ENCODE peak calls at places on chromosomes 3 and 15, in seven cellular contexts. One of them, this sample, is unnamed.

GRCh38 chr15:70252056-70252935 is 154.6 kb upstream of the TLE3 start:
- DNase-seq in RWPE1: peak
- DNase-seq in iPS-NIHi11: no peak
- DNase-seq in putamen: no peak
- DNase-seq in activated CD8-positive, alpha-beta T cell treated with anti-CD3 and anti-CD28 coated beads for 36 hours: no peak
- DNase-seq in T-helper 9 cell: no peak
- DNase-seq in kidney tubule cell: no peak
- DNase-seq in this sample: no peak

GRCh38 chr15:78210349-78210717 is 24.0 kb downstream of the ACSBG1 start:
- DNase-seq in RWPE1: no peak
- DNase-seq in iPS-NIHi11: no peak
- DNase-seq in putamen: no peak
- DNase-seq in activated CD8-positive, alpha-beta T cell treated with anti-CD3 and anti-CD28 coated beads for 36 hours: no peak
- DNase-seq in T-helper 9 cell: no peak
- DNase-seq in kidney tubule cell: no peak
- DNase-seq in this sample: no peak

GRCh38 chr15:87207945-87208580 is 1048.5 kb downstream of the NTRK3 start:
- DNase-seq in RWPE1: peak
- DNase-seq in iPS-NIHi11: no peak
- DNase-seq in putamen: no peak
- DNase-seq in activated CD8-positive, alpha-beta T cell treated with anti-CD3 and anti-CD28 coated beads for 36 hours: no peak
- DNase-seq in T-helper 9 cell: no peak
- DNase-seq in kidney tubule cell: peak
- DNase-seq in this sample: peak

GRCh38 chr15:73942751-73943270 is 16.5 kb downstream of the LOXL1 start:
- DNase-seq in RWPE1: no peak
- DNase-seq in iPS-NIHi11: no peak
- DNase-seq in putamen: no peak
- DNase-seq in activated CD8-positive, alpha-beta T cell treated with anti-CD3 and anti-CD28 coated beads for 36 hours: no peak
- DNase-seq in T-helper 9 cell: no peak
- DNase-seq in kidney tubule cell: no peak
- DNase-seq in this sample: no peak

GRCh38 chr3:13301295-13301987 is 118.7 kb downstream of the NUP210 start:
- DNase-seq in RWPE1: peak
- DNase-seq in iPS-NIHi11: peak
- DNase-seq in putamen: peak
- DNase-seq in activated CD8-positive, alpha-beta T cell treated with anti-CD3 and anti-CD28 coated beads for 36 hours: peak
- DNase-seq in T-helper 9 cell: no peak
- DNase-seq in kidney tubule cell: peak
- DNase-seq in this sample: peak

GRCh38 chr3:142027713-142028112 is 121.6 kb downstream of the TFDP2 start:
- DNase-seq in RWPE1: peak
- DNase-seq in iPS-NIHi11: peak
- DNase-seq in putamen: no peak
- DNase-seq in activated CD8-positive, alpha-beta T cell treated with anti-CD3 and anti-CD28 coated beads for 36 hours: peak
- DNase-seq in T-helper 9 cell: no peak
- DNase-seq in kidney tubule cell: peak
- DNase-seq in this sample: no peak

GRCh38 chr3:9110802-9111201 is 138.6 kb downstream of the SRGAP3 start:
- DNase-seq in RWPE1: no peak
- DNase-seq in iPS-NIHi11: no peak
- DNase-seq in putamen: no peak
- DNase-seq in activated CD8-positive, alpha-beta T cell treated with anti-CD3 and anti-CD28 coated beads for 36 hours: no peak
- DNase-seq in T-helper 9 cell: no peak
- DNase-seq in kidney tubule cell: no peak
- DNase-seq in this sample: no peak

GRCh38 chr3:126873416-126873815 is 109.5 kb upstream of the PLXNA1 start:
- DNase-seq in RWPE1: no peak
- DNase-seq in iPS-NIHi11: no peak
- DNase-seq in putamen: no peak
- DNase-seq in activated CD8-positive, alpha-beta T cell treated with anti-CD3 and anti-CD28 coated beads for 36 hours: no peak
- DNase-seq in T-helper 9 cell: no peak
- DNase-seq in kidney tubule cell: peak
- DNase-seq in this sample: no peak

GRCh38 chr3:112293368-112294321 is at the start of gene SLC9C1:
- DNase-seq in RWPE1: peak
- DNase-seq in iPS-NIHi11: peak
- DNase-seq in putamen: peak
- DNase-seq in activated CD8-positive, alpha-beta T cell treated with anti-CD3 and anti-CD28 coated beads for 36 hours: peak
- DNase-seq in T-helper 9 cell: no peak
- DNase-seq in kidney tubule cell: peak
- DNase-seq in this sample: peak

GRCh38 chr15:80999623-81000036 is 1.1 kb upstream of the TLNRD1 start:
- DNase-seq in RWPE1: peak
- DNase-seq in iPS-NIHi11: no peak
- DNase-seq in putamen: no peak
- DNase-seq in activated CD8-positive, alpha-beta T cell treated with anti-CD3 and anti-CD28 coated beads for 36 hours: peak
- DNase-seq in T-helper 9 cell: peak
- DNase-seq in kidney tubule cell: peak
- DNase-seq in this sample: no peak

GRCh38 chr3:178562869-178563232 is 26.6 kb downstream of the KCNMB2 start:
- DNase-seq in RWPE1: no peak
- DNase-seq in iPS-NIHi11: no peak
- DNase-seq in putamen: no peak
- DNase-seq in activated CD8-positive, alpha-beta T cell treated with anti-CD3 and anti-CD28 coated beads for 36 hours: no peak
- DNase-seq in T-helper 9 cell: no peak
- DNase-seq in kidney tubule cell: no peak
- DNase-seq in this sample: no peak

GRCh38 chr3:32432045-32432710 is 40.5 kb downstream of the CMTM7 start:
- DNase-seq in RWPE1: no peak
- DNase-seq in iPS-NIHi11: no peak
- DNase-seq in putamen: no peak
- DNase-seq in activated CD8-positive, alpha-beta T cell treated with anti-CD3 and anti-CD28 coated beads for 36 hours: peak
- DNase-seq in T-helper 9 cell: no peak
- DNase-seq in kidney tubule cell: no peak
- DNase-seq in this sample: no peak

GRCh38 chr15:80507638-80508316 is 103.6 kb downstream of the ARNT2 start:
- DNase-seq in RWPE1: no peak
- DNase-seq in iPS-NIHi11: no peak
- DNase-seq in putamen: no peak
- DNase-seq in activated CD8-positive, alpha-beta T cell treated with anti-CD3 and anti-CD28 coated beads for 36 hours: no peak
- DNase-seq in T-helper 9 cell: no peak
- DNase-seq in kidney tubule cell: no peak
- DNase-seq in this sample: no peak

GRCh38 chr3:71218508-71218907 is 365.0 kb downstream of the FOXP1 start:
- DNase-seq in RWPE1: no peak
- DNase-seq in iPS-NIHi11: no peak
- DNase-seq in putamen: no peak
- DNase-seq in activated CD8-positive, alpha-beta T cell treated with anti-CD3 and anti-CD28 coated beads for 36 hours: no peak
- DNase-seq in T-helper 9 cell: no peak
- DNase-seq in kidney tubule cell: no peak
- DNase-seq in this sample: no peak

GRCh38 chr3:31724144-31724543 is 191.4 kb downstream of the STT3B start:
- DNase-seq in RWPE1: no peak
- DNase-seq in iPS-NIHi11: peak
- DNase-seq in putamen: no peak
- DNase-seq in activated CD8-positive, alpha-beta T cell treated with anti-CD3 and anti-CD28 coated beads for 36 hours: no peak
- DNase-seq in T-helper 9 cell: no peak
- DNase-seq in kidney tubule cell: no peak
- DNase-seq in this sample: no peak

GRCh38 chr3:141255864-141256263 is 24.2 kb downstream of the PXYLP1 start:
- DNase-seq in RWPE1: no peak
- DNase-seq in iPS-NIHi11: peak
- DNase-seq in putamen: no peak
- DNase-seq in activated CD8-positive, alpha-beta T cell treated with anti-CD3 and anti-CD28 coated beads for 36 hours: peak
- DNase-seq in T-helper 9 cell: no peak
- DNase-seq in kidney tubule cell: no peak
- DNase-seq in this sample: peak

GRCh38 chr15:61030451-61030850 is 198.7 kb downstream of the RORA start:
- DNase-seq in RWPE1: no peak
- DNase-seq in iPS-NIHi11: no peak
- DNase-seq in putamen: no peak
- DNase-seq in activated CD8-positive, alpha-beta T cell treated with anti-CD3 and anti-CD28 coated beads for 36 hours: no peak
- DNase-seq in T-helper 9 cell: no peak
- DNase-seq in kidney tubule cell: no peak
- DNase-seq in this sample: no peak

GRCh38 chr3:39372831-39373230 is 10.3 kb upstream of the SLC25A38 start:
- DNase-seq in RWPE1: peak
- DNase-seq in iPS-NIHi11: no peak
- DNase-seq in putamen: no peak
- DNase-seq in activated CD8-positive, alpha-beta T cell treated with anti-CD3 and anti-CD28 coated beads for 36 hours: no peak
- DNase-seq in T-helper 9 cell: no peak
- DNase-seq in kidney tubule cell: no peak
- DNase-seq in this sample: no peak

GRCh38 chr15:58063612-58064011 is 1.9 kb downstream of the ALDH1A2 start:
- DNase-seq in RWPE1: no peak
- DNase-seq in iPS-NIHi11: no peak
- DNase-seq in putamen: no peak
- DNase-seq in activated CD8-positive, alpha-beta T cell treated with anti-CD3 and anti-CD28 coated beads for 36 hours: no peak
- DNase-seq in T-helper 9 cell: no peak
- DNase-seq in kidney tubule cell: no peak
- DNase-seq in this sample: no peak

GRCh38 chr3:125383744-125384143 is 8.6 kb upstream of the ZNF148 start:
- DNase-seq in RWPE1: no peak
- DNase-seq in iPS-NIHi11: no peak
- DNase-seq in putamen: no peak
- DNase-seq in activated CD8-positive, alpha-beta T cell treated with anti-CD3 and anti-CD28 coated beads for 36 hours: no peak
- DNase-seq in T-helper 9 cell: no peak
- DNase-seq in kidney tubule cell: no peak
- DNase-seq in this sample: no peak

GRCh38 chr15:63983071-63983711 is 63.1 kb downstream of the DAPK2 start:
- DNase-seq in RWPE1: no peak
- DNase-seq in iPS-NIHi11: peak
- DNase-seq in putamen: no peak
- DNase-seq in activated CD8-positive, alpha-beta T cell treated with anti-CD3 and anti-CD28 coated beads for 36 hours: no peak
- DNase-seq in T-helper 9 cell: no peak
- DNase-seq in kidney tubule cell: no peak
- DNase-seq in this sample: no peak

GRCh38 chr15:29736012-29736744 is 86.1 kb downstream of the TJP1 start:
- DNase-seq in RWPE1: no peak
- DNase-seq in iPS-NIHi11: no peak
- DNase-seq in putamen: no peak
- DNase-seq in activated CD8-positive, alpha-beta T cell treated with anti-CD3 and anti-CD28 coated beads for 36 hours: no peak
- DNase-seq in T-helper 9 cell: no peak
- DNase-seq in kidney tubule cell: peak
- DNase-seq in this sample: peak

GRCh38 chr3:5271061-5271683 is 83.7 kb downstream of the EDEM1 start:
- DNase-seq in RWPE1: no peak
- DNase-seq in iPS-NIHi11: no peak
- DNase-seq in putamen: no peak
- DNase-seq in activated CD8-positive, alpha-beta T cell treated with anti-CD3 and anti-CD28 coated beads for 36 hours: no peak
- DNase-seq in T-helper 9 cell: no peak
- DNase-seq in kidney tubule cell: no peak
- DNase-seq in this sample: no peak

GRCh38 chr15:88385078-88385700 is 82.0 kb downstream of the MRPL46 start:
- DNase-seq in RWPE1: peak
- DNase-seq in iPS-NIHi11: no peak
- DNase-seq in putamen: no peak
- DNase-seq in activated CD8-positive, alpha-beta T cell treated with anti-CD3 and anti-CD28 coated beads for 36 hours: peak
- DNase-seq in T-helper 9 cell: no peak
- DNase-seq in kidney tubule cell: peak
- DNase-seq in this sample: peak